ENCODE peak calls at places on chromosomes 2 and 18, in seven cellular contexts. M is upper lobe of right lung, N is OCI-LY7, I is left ventricle myocardium inferior, G is foreskin fibroblast, B is lower lobe of right lung, J is cardiac fibroblast. Q is an unnamed sample.

GRCh38 chr18:3603460-3604259 is 153.7 kb downstream of the TGIF1 start:
- DNase-seq in M (no peak), N (peak; percentile 43), I (no peak), G (peak; percentile 92), B (no peak), J (peak; percentile 97), Q (peak; percentile 95)

GRCh38 chr18:45802814-45803492 is 22.5 kb upstream of the SIGLEC15 start:
- DNase-seq in M (no peak), N (no peak), I (no peak), G (peak; percentile 98), B (no peak), J (peak; percentile 89), Q (peak; percentile 95)

GRCh38 chr2:40032650-40033319 is 253.7 kb upstream of the THUMPD2 start:
- DNase-seq in M (no peak), N (no peak), I (no peak), G (peak; percentile 92), B (no peak), J (peak; percentile 28), Q (peak; percentile 57)

GRCh38 chr2:28454016-28454930 is 41.6 kb upstream of the PLB1 start:
- DNase-seq in M (no peak), N (no peak), I (no peak), G (peak; percentile 59), B (no peak), J (no peak), Q (no peak)

GRCh38 chr2:26274058-26274613 is 29.4 kb downstream of the HADHB start:
- DNase-seq in M (no peak), N (no peak), I (no peak), G (peak; percentile 95), B (no peak), J (peak; percentile 98), Q (peak; percentile 79)

GRCh38 chr2:42860518-42861094 is 68.2 kb upstream of the HAAO start:
- DNase-seq in M (no peak), N (no peak), I (no peak), G (no peak), B (no peak), J (no peak), Q (no peak)

GRCh38 chr2:216565946-216566345 is 67.3 kb upstream of the IGFBP2 start:
- DNase-seq in M (no peak), N (no peak), I (no peak), G (no peak), B (no peak), J (no peak), Q (no peak)

GRCh38 chr2:152175012-152175367 is 573 bp downstream of the STAM2 start:
- DNase-seq in M (no peak), N (peak; percentile 60), I (no peak), G (no peak), B (no peak), J (no peak), Q (no peak)

GRCh38 chr2:179636995-179637394 is 224.4 kb downstream of the ZNF385B start:
- DNase-seq in M (no peak), N (no peak), I (no peak), G (no peak), B (no peak), J (no peak), Q (no peak)

GRCh38 chr2:71787476-71788185 is 334.3 kb downstream of the DYSF start:
- DNase-seq in M (no peak), N (no peak), I (no peak), G (no peak), B (no peak), J (no peak), Q (no peak)

GRCh38 chr2:72148975-72149555 is 1.4 kb upstream of the CYP26B1 start:
- DNase-seq in M (peak; percentile 70), N (no peak), I (peak; percentile 43), G (no peak), B (no peak), J (peak; percentile 51), Q (no peak)

GRCh38 chr18:10591891-10592290 is 66.1 kb downstream of the NAPG start:
- DNase-seq in M (no peak), N (peak; percentile 1), I (no peak), G (no peak), B (no peak), J (no peak), Q (no peak)

GRCh38 chr2:231318436-231318835 is 77.1 kb upstream of the B3GNT7 start:
- DNase-seq in M (no peak), N (no peak), I (peak; percentile 69), G (no peak), B (no peak), J (no peak), Q (no peak)

GRCh38 chr2:135563793-135564192 is 32.5 kb downstream of the R3HDM1 start:
- DNase-seq in M (no peak), N (no peak), I (no peak), G (peak; percentile 24), B (no peak), J (no peak), Q (no peak)

GRCh38 chr2:50492452-50492851 is 539.5 kb downstream of the NRXN1 start:
- DNase-seq in M (no peak), N (peak; percentile 67), I (no peak), G (peak; percentile 17), B (no peak), J (peak; percentile 74), Q (peak; percentile 10)

GRCh38 chr2:54549912-54550518 is 93.9 kb downstream of the SPTBN1 start:
- DNase-seq in M (no peak), N (no peak), I (no peak), G (no peak), B (no peak), J (no peak), Q (no peak)

GRCh38 chr2:74286725-74287124 is 56.5 kb downstream of the SLC4A5 start:
- DNase-seq in M (no peak), N (no peak), I (no peak), G (no peak), B (no peak), J (no peak), Q (no peak)

GRCh38 chr2:47313728-47314127 is 89.2 kb upstream of the MSH2 start:
- DNase-seq in M (no peak), N (no peak), I (no peak), G (no peak), B (no peak), J (no peak), Q (no peak)

GRCh38 chr2:230986520-230987136 is 9.3 kb upstream of the SPATA3 start:
- DNase-seq in M (no peak), N (no peak), I (no peak), G (no peak), B (no peak), J (no peak), Q (no peak)

GRCh38 chr2:170218931-170219330 is 41.0 kb downstream of the MYO3B start:
- DNase-seq in M (no peak), N (no peak), I (no peak), G (no peak), B (no peak), J (no peak), Q (no peak)

GRCh38 chr2:199458017-199458805 is 472 bp upstream of the SATB2 start:
- DNase-seq in M (peak; percentile 67), N (peak; percentile 83), I (peak; percentile 12), G (peak; percentile 44), B (peak; percentile 48), J (no peak), Q (no peak)

GRCh38 chr2:127735044-127735443 is 33.7 kb downstream of the SFT2D3 start:
- DNase-seq in M (no peak), N (no peak), I (no peak), G (no peak), B (no peak), J (no peak), Q (no peak)

GRCh38 chr2:127733113-127733815 is 32.0 kb downstream of the SFT2D3 start:
- DNase-seq in M (no peak), N (no peak), I (no peak), G (no peak), B (no peak), J (no peak), Q (no peak)

GRCh38 chr2:127733816-127734537 is 32.7 kb downstream of the SFT2D3 start:
- DNase-seq in M (no peak), N (no peak), I (no peak), G (no peak), B (no peak), J (peak; percentile 33), Q (no peak)

GRCh38 chr2:127737892-127738291 is 36.6 kb downstream of the SFT2D3 start:
- DNase-seq in M (no peak), N (no peak), I (no peak), G (no peak), B (no peak), J (no peak), Q (no peak)

GRCh38 chr2:127735537-127736399 is 34.5 kb downstream of the SFT2D3 start:
- DNase-seq in M (no peak), N (no peak), I (no peak), G (no peak), B (no peak), J (peak; percentile 18), Q (no peak)
- H3K4me3 ChIP-seq in M (no peak overlapping the region), N (no peak overlapping the region), I (no peak overlapping the region), G (no peak overlapping the region), B (no peak overlapping the region), J (no peak overlapping the region), Q (no peak overlapping the region)

DNA sequence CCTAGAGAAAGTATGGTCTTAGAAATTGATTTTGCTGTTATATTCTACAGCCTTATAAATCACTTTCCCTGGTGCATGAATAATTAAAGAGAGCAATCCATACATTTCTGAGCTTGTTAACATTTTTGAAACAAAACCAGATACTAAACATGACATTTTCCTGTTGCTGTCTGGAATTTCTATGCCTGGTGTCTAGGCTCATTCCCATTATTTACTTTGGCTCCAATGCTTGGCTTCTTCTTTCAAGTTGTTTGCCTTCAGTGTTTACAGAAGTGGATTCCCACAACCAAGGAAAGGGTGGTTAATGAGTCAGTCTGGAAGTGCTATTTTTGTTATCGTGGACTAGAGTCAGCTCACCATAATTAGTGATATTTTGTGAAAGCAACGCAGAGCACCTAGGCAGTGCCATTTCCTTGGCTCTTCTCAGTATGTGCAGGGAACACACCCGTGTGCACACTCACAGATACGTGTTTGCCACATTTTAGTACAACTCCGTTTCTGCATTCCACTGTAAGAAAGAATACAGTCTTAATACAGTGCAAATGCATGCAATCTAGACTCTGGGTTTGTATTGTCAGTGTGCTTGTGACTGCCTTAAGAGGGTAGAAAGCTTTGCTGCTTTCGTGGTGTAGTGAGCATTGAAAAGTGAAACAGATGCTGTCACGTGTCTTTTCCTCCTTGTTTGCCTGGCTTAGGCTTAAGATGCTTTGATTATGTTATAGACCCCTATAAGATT is 185.0 kb upstream of the RASGRP3 start:
- DNase-seq in M (no peak), N (no peak), I (no peak), G (peak; percentile 50), B (no peak), J (peak; percentile 79), Q (peak; percentile 62)
- H3K4me3 ChIP-seq in M (peak overlapping the region; percentile 29), N (no peak overlapping the region), I (peak overlapping the region; percentile 28), G (peak overlapping the region; percentile 36), B (peak overlapping the region; percentile 2), J (peak overlapping the region; percentile 8), Q (no peak overlapping the region)

GRCh38 chr18:7174359-7175107 is 56.4 kb upstream of the LRRC30 start:
- DNase-seq in M (no peak), N (no peak), I (no peak), G (no peak), B (no peak), J (peak; percentile 30), Q (no peak)
- H3K4me3 ChIP-seq in M (no peak overlapping the region), N (no peak overlapping the region), I (no peak overlapping the region), G (no peak overlapping the region), B (no peak overlapping the region), J (no peak overlapping the region), Q (no peak overlapping the region)

DNA sequence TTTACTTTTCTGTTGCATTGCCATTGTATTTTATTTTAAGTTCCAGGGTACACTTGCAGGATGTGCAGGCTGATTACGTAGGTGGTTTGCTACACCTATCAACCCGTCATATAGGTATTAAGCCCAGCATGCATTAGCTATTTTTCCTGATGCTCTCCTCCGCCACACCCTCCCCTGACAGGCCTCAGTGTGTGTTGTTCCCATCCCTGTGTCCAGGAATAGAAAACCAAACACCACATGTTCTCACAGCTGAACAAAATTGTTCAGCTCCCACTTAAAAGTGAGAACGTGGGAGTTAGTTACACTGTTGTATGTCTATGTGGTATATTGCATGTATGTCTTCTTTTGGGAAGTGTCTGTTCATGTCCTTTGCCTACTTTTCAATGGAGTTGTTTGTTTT is 1631.7 kb downstream of the DPP10 start:
- DNase-seq in M (no peak), N (no peak), I (no peak), G (no peak), B (no peak), J (no peak), Q (no peak)
- H3K4me3 ChIP-seq in M (no peak overlapping the region), N (no peak overlapping the region), I (no peak overlapping the region), G (no peak overlapping the region), B (no peak overlapping the region), J (no peak overlapping the region), Q (no peak overlapping the region)